ENCODE peak calls at places on chromosomes 16 and 17, in nine cellular contexts. O is stimulated activated CD4-positive, alpha-beta T cell treated with anti-CD3 and anti-CD28 coated beads, Interleukin-4, amount 100 ng/mL, for 4 hours; E is activated T-cell treated with anti-CD3 and anti-CD28 coated beads for 24 hours; M is GM12891; K is NB4; I is RCC 7860; N is ELR; S is activated CD4-positive, alpha-beta T cell treated with anti-CD3 and anti-CD28 coated beads for 4 hours; T is EL. Q is an unnamed sample.

GRCh38 chr17:38590988-38591758 is 14.6 kb downstream of the SRCIN1 start:
- DNase-seq in E (no peak), O (no peak), N (no peak), M (no peak), K (peak), I (peak), S (no peak), T (no peak), Q (peak)

GRCh38 chr16:58252716-58253115 is 42.1 kb downstream of the PRSS54 start:
- DNase-seq in K (no peak), M (no peak), E (no peak), S (no peak), N (no peak), T (no peak), I (no peak), O (no peak), Q (no peak)

GRCh38 chr17:80018917-80019651 is 16.6 kb downstream of the TBC1D16 start:
- DNase-seq in I (no peak), O (no peak), E (no peak), K (no peak), M (no peak), N (no peak), T (no peak), S (no peak), Q (no peak)

GRCh38 chr16:11639925-11640899 is 28.0 kb upstream of the SNN start:
- DNase-seq in K (peak), T (peak), S (no peak), I (peak), O (no peak), N (peak), E (no peak), M (no peak), Q (peak)

GRCh38 chr17:75933836-75934235 is 7.0 kb downstream of the FBF1 start:
- DNase-seq in K (no peak), T (no peak), I (no peak), O (no peak), N (no peak), M (no peak), E (no peak), S (no peak), Q (no peak)

GRCh38 chr17:37327341-37328090 is 48.3 kb upstream of the C17orf78 start:
- DNase-seq in N (peak), K (no peak), S (no peak), O (no peak), M (no peak), I (peak), T (peak), E (no peak), Q (no peak)

GRCh38 chr16:22360963-22361659 is 13.3 kb downstream of the CDR2 start:
- DNase-seq in S (no peak), I (no peak), T (no peak), O (no peak), N (no peak), M (no peak), E (no peak), K (peak), Q (no peak)

GRCh38 chr16:52318259-52319008 is 228.5 kb downstream of the TOX3 start:
- DNase-seq in K (no peak), T (no peak), E (no peak), I (no peak), O (no peak), M (no peak), N (no peak), S (no peak), Q (no peak)

GRCh38 chr16:52099382-52099781 is 447.6 kb downstream of the TOX3 start:
- DNase-seq in N (no peak), T (no peak), O (no peak), I (no peak), K (no peak), E (no peak), S (no peak), M (no peak), Q (no peak)